ENCODE peak calls at places on chromosomes 6 and 20, in six cellular contexts. M is Calu3, B is testis, K is right cardiac atrium, F is AG04450, Y is left colon. G is an unnamed sample.

GRCh38 chr6:10537726-10538125 is 16.6 kb downstream of the GCNT2 start:
- DNase-seq in Y (no peak), F (no peak), M (no peak), B (no peak), K (no peak), G (no peak)

GRCh38 chr6:39484276-39484675 is 161.8 kb upstream of the KCNK16 start:
- DNase-seq in F (no peak), Y (no peak), K (no peak), B (no peak), M (no peak), G (no peak)

GRCh38 chr20:17835941-17836861 is 132.4 kb downstream of the SNX5 start:
- DNase-seq in M (no peak), B (peak; percentile 66), K (peak; percentile 93), F (peak; percentile 70), Y (no peak), G (no peak)

GRCh38 chr6:106908386-106908840 is 66.1 kb downstream of the CD24 start:
- DNase-seq in F (no peak), M (peak; percentile 22), B (no peak), K (no peak), Y (no peak), G (no peak)

GRCh38 chr6:39228111-39228971 is 934 bp downstream of the KCNK5 start:
- DNase-seq in K (no peak), F (no peak), M (no peak), Y (peak; percentile 28), B (no peak), G (peak; percentile 66)

GRCh38 chr20:41095110-41095969 is 42.0 kb upstream of the PLCG1 start:
- DNase-seq in B (peak; percentile 64), M (peak; percentile 57), Y (peak; percentile 60), K (peak; percentile 75), F (no peak), G (peak; percentile 57)

GRCh38 chr6:219641-220198 is 72.6 kb upstream of the DUSP22 start:
- DNase-seq in B (peak; percentile 47), F (no peak), M (peak; percentile 17), K (peak; percentile 85), Y (peak; percentile 50), G (no peak)

GRCh38 chr6:138580801-138581200 is 81.5 kb upstream of the NHSL1 start:
- DNase-seq in K (no peak), F (no peak), B (no peak), M (no peak), Y (no peak), G (no peak)

GRCh38 chr20:6178537-6178936 is 55.7 kb upstream of the FERMT1 start:
- DNase-seq in F (peak; percentile 3), K (no peak), Y (no peak), B (no peak), M (no peak), G (no peak)

GRCh38 chr6:52603000-52603795 is 26.3 kb upstream of the TRAM2 start:
- DNase-seq in Y (no peak), B (no peak), F (no peak), M (no peak), K (no peak), G (no peak)